ENCODE peak calls at places on chromosome 16, in ten cellular contexts. A is stomach, Y is activated B cell treated with CpG ODN at 0.5 μM for 24 hours, C is adrenal gland, S is dorsolateral prefrontal cortex, D is lung, M is breast epithelium, P is Panc1, W is lower lobe of right lung, Z is upper lobe of left lung. O is an unnamed sample.

GRCh38 chr16:985646-986400 is 4.3 kb downstream of the SOX8 start:
- DNase-seq in Y (no peak), C (no peak), A (no peak), M (no peak), W (no peak), Z (peak), D (no peak), S (no peak), P (no peak), O (no peak)

GRCh38 chr16:20879175-20880053 is 20.7 kb downstream of the DCUN1D3 start:
- DNase-seq in C (no peak), S (no peak), M (no peak), W (no peak), D (no peak), P (no peak), Z (no peak), Y (no peak), A (no peak), O (no peak)

GRCh38 chr16:81522141-81522701 is 77.6 kb downstream of the CMIP start:
- DNase-seq in S (no peak), C (no peak), W (peak), D (no peak), Z (no peak), A (no peak), P (no peak), M (no peak), Y (no peak), O (no peak)

GRCh38 chr16:50539822-50540710 is 8.1 kb upstream of the NKD1 start:
- DNase-seq in P (no peak), S (no peak), M (no peak), W (no peak), Y (no peak), A (no peak), D (no peak), C (no peak), Z (no peak), O (no peak)

GRCh38 chr16:80852261-80852872 is 48.0 kb upstream of the CDYL2 start:
- DNase-seq in A (no peak), D (no peak), Y (no peak), W (no peak), M (no peak), C (peak), Z (no peak), P (no peak), S (no peak), O (no peak)

GRCh38 chr16:50842013-50842505 is 100.2 kb downstream of the CYLD start:
- DNase-seq in P (no peak), M (no peak), W (no peak), D (no peak), Y (no peak), A (no peak), Z (peak), S (no peak), C (no peak), O (no peak)

GRCh38 chr16:9469512-9469911 is 378.1 kb downstream of the HAPSTR1 start:
- DNase-seq in Y (no peak), Z (no peak), W (no peak), A (no peak), C (peak), D (no peak), S (no peak), M (no peak), P (no peak), O (no peak)

GRCh38 chr16:25922438-25922837 is 230.7 kb downstream of the HS3ST4 start:
- DNase-seq in Z (no peak), S (no peak), P (no peak), Y (no peak), M (no peak), C (no peak), A (no peak), D (no peak), W (no peak), O (no peak)

GRCh38 chr16:4215106-4215505 is 26.8 kb downstream of the SRL start:
- DNase-seq in S (no peak), M (no peak), Y (no peak), C (peak), P (no peak), Z (no peak), A (no peak), D (no peak), W (no peak), O (no peak)

GRCh38 chr16:85649411-85649977 is 36.4 kb downstream of the GSE1 start:
- DNase-seq in Z (peak), C (no peak), W (no peak), A (no peak), Y (no peak), M (no peak), P (no peak), D (no peak), S (no peak), O (no peak)

GRCh38 chr16:84367750-84368320 is 503 bp upstream of the ATP2C2 start:
- DNase-seq in S (no peak), D (peak), Y (no peak), C (no peak), A (peak), M (no peak), Z (peak), W (peak), P (no peak), O (no peak)

GRCh38 chr16:13343981-13344380 is 442.6 kb downstream of the SHISA9 start:
- DNase-seq in P (no peak), C (no peak), W (no peak), D (no peak), Z (no peak), A (no peak), M (no peak), Y (no peak), S (no peak), O (no peak)

GRCh38 chr16:80034948-80035700 is 434.6 kb upstream of the MAF start:
- DNase-seq in Y (no peak), S (no peak), A (no peak), Z (no peak), D (no peak), P (no peak), W (no peak), M (no peak), C (no peak), O (no peak)

GRCh38 chr16:85075236-85075924 is 36.9 kb downstream of the CIBAR2 start:
- DNase-seq in Z (no peak), Y (no peak), S (no peak), P (no peak), C (peak), A (no peak), W (no peak), D (no peak), M (no peak), O (no peak)

GRCh38 chr16:28589930-28590329 is 6.9 kb downstream of the SULT1A2 start:
- DNase-seq in Z (no peak), C (no peak), Y (no peak), D (no peak), S (no peak), A (no peak), M (no peak), P (no peak), W (no peak), O (no peak)

GRCh38 chr16:82072313-82072712 is 37.3 kb downstream of the HSD17B2 start:
- DNase-seq in D (no peak), Y (no peak), C (no peak), W (no peak), P (no peak), A (no peak), M (no peak), S (no peak), Z (no peak), O (no peak)

DNA sequence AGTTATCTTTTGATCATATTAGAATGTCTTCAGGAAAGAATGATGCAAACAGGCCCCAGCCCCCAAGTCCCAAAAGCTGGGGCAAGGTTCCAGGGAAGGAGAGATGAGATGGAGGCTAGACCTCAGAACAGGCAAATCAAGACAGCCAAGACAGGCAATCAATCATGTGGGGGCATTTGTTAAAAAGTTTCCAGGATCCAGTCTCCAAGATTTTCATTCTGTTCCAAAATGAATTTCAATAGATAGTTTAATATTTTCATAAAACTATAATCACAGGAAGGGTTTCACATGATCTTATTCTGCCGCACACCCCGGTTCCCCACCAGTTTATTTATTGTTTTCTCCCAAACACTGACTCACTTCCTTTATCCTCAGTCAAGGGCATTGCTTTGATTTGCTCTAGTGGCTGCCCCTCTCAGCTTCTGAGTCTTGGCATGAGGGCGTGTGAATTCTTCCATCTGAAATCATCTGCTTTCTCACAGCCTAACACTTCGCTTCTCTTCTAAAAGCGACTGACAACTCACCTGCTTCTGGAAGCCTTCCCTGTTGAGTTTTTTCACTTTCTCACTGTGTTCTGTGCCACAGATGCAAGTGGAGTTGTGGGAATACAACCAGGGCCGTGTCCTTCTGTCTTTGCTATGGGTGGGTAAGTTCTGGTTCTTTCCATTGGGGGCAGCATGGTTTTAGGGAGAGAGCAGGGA is 12.2 kb upstream of the TERF2 start:
- DNase-seq in Y (no peak), M (no peak), A (no peak), W (no peak), P (no peak), D (no peak), C (peak), Z (no peak), S (no peak), O (no peak)
- TF ChIP-seq CTCF in Y (no peak), M (peak), A (peak), W (peak), P (peak), D (peak), C (peak), Z (peak), S (peak), O (peak)

GRCh38 chr16:48539485-48540221 is 70.3 kb downstream of the N4BP1 start:
- DNase-seq in C (no peak), D (no peak), Y (no peak), Z (peak), M (no peak), P (no peak), S (no peak), W (no peak), A (no peak), O (no peak)
- TF ChIP-seq CTCF in C (no peak), D (no peak), Y (no peak), Z (no peak), M (no peak), P (no peak), S (no peak), W (no peak), A (no peak), O (no peak)

GRCh38 chr16:17275989-17276530 is 194.7 kb downstream of the XYLT1 start:
- DNase-seq in Z (no peak), Y (no peak), P (no peak), A (no peak), S (no peak), W (no peak), M (no peak), D (no peak), C (no peak), O (no peak)

GRCh38 chr16:17275076-17275732 is 195.6 kb downstream of the XYLT1 start:
- DNase-seq in D (no peak), P (no peak), C (peak), Y (no peak), M (peak), Z (no peak), A (peak), S (no peak), W (no peak), O (no peak)

GRCh38 chr16:17278988-17279387 is 191.8 kb downstream of the XYLT1 start:
- DNase-seq in Z (no peak), D (no peak), Y (no peak), S (no peak), C (peak), A (no peak), M (no peak), W (no peak), P (no peak), O (no peak)

GRCh38 chr16:17276610-17277009 is 194.2 kb downstream of the XYLT1 start:
- DNase-seq in A (no peak), D (no peak), W (no peak), P (no peak), Y (no peak), Z (no peak), M (no peak), C (no peak), S (no peak), O (no peak)

GRCh38 chr16:17277981-17278381 is 192.8 kb downstream of the XYLT1 start:
- DNase-seq in D (no peak), M (no peak), Y (peak), A (peak), P (no peak), S (peak), W (no peak), Z (no peak), C (peak), O (no peak)
- TF ChIP-seq CTCF in D (no peak), M (no peak), Y (no peak), A (no peak), P (peak), S (peak), W (peak), Z (no peak), C (peak), O (peak)

GRCh38 chr16:67105251-67105650 is 4.5 kb upstream of the PHAF1 start:
- DNase-seq in W (no peak), Z (no peak), M (no peak), S (no peak), A (no peak), P (no peak), Y (no peak), C (no peak), D (no peak), O (no peak)

GRCh38 chr16:67105881-67106280 is 3.9 kb upstream of the PHAF1 start:
- DNase-seq in Y (no peak), S (no peak), Z (no peak), W (no peak), M (no peak), P (no peak), D (no peak), A (no peak), C (no peak), O (no peak)

GRCh38 chr16:67101683-67102082 is 8.1 kb upstream of the PHAF1 start:
- DNase-seq in P (no peak), Y (no peak), M (no peak), S (no peak), Z (no peak), A (no peak), D (no peak), C (no peak), W (no peak), O (no peak)

GRCh38 chr16:67104845-67105244 is 4.9 kb upstream of the PHAF1 start:
- DNase-seq in A (no peak), C (no peak), Z (no peak), M (peak), S (no peak), W (no peak), P (no peak), Y (no peak), D (no peak), O (no peak)

DNA sequence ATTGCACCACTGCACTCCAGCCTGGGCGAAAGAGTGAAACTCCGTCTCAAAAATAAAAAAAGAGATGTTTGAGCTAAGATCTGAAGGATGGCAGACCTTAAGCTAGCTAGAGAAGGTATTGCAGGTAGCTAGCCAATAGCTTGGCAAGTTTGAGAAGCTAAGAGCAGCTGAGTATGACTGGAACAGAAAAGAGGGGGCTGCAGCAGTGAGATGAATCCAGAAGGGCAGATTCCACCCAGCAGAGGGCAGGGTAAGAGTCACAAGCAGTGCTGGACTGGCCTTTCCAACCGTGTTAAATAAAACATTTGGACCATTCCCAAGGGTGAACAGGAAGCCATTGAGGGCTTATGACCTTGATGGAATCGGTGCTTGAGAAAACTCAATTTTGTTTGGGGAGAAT is 5.7 kb upstream of the PHAF1 start:
- DNase-seq in W (no peak), D (no peak), M (no peak), Z (no peak), P (no peak), Y (no peak), A (no peak), S (no peak), C (peak), O (no peak)
- TF ChIP-seq CTCF in W (peak), D (no peak), M (no peak), Z (peak), P (peak), Y (no peak), A (no peak), S (peak), C (peak), O (peak)

O was measured in progenitor cell of endocrine pancreas.